ENCODE peak calls at places on chromosome 1, in seven cellular contexts. T, F, H, V, O, S and B are unnamed samples.

GRCh38 chr1:17437260-17438175 is 2.0 kb downstream of the RCC2 start:
- DNase-seq in T (peak; percentile 53), F (peak; percentile 37), H (peak; percentile 44), V (no peak), O (peak; percentile 53), S (no peak), B (peak; percentile 55)

GRCh38 chr1:68725353-68725752 is 228.5 kb upstream of the DEPDC1 start:
- DNase-seq in T (peak; percentile 18), F (peak; percentile 31), H (no peak), V (no peak), O (no peak), S (no peak), B (no peak)

GRCh38 chr1:97489834-97490233 is 431.0 kb downstream of the DPYD start:
- DNase-seq in T (no peak), F (no peak), H (no peak), V (no peak), O (no peak), S (no peak), B (no peak)

GRCh38 chr1:111729271-111729921 is 9.8 kb downstream of the INKA2 start:
- DNase-seq in T (no peak), F (no peak), H (peak; percentile 53), V (no peak), O (peak; percentile 28), S (no peak), B (no peak)

GRCh38 chr1:97384294-97384952 is 536.4 kb downstream of the DPYD start:
- DNase-seq in T (no peak), F (no peak), H (no peak), V (no peak), O (no peak), S (peak; percentile 54), B (no peak)

GRCh38 chr1:31666290-31666963 is 21.8 kb upstream of the PEF1 start:
- DNase-seq in T (no peak), F (no peak), H (peak; percentile 62), V (no peak), O (no peak), S (no peak), B (peak; percentile 80)

GRCh38 chr1:161098161-161099068 is at the start of gene KLHDC9:
- DNase-seq in T (peak; percentile 73), F (peak; percentile 90), H (peak; percentile 85), V (peak; percentile 80), O (peak; percentile 91), S (peak; percentile 69), B (peak; percentile 88)

GRCh38 chr1:37233606-37234005 is 199.3 kb upstream of the GRIK3 start:
- DNase-seq in T (no peak), F (no peak), H (no peak), V (no peak), O (no peak), S (no peak), B (no peak)

GRCh38 chr1:84366786-84367185 is 31.5 kb upstream of the DNASE2B start:
- DNase-seq in T (no peak), F (no peak), H (no peak), V (no peak), O (no peak), S (no peak), B (no peak)

GRCh38 chr1:238063454-238063853 is 172.7 kb upstream of the ZP4 start:
- DNase-seq in T (no peak), F (peak; percentile 13), H (no peak), V (no peak), O (no peak), S (no peak), B (no peak)

GRCh38 chr1:40802078-40803075 is 18.8 kb downstream of the KCNQ4 start:
- DNase-seq in T (peak; percentile 93), F (peak; percentile 89), H (peak; percentile 91), V (peak; percentile 80), O (peak; percentile 81), S (peak; percentile 35), B (peak; percentile 88)

GRCh38 chr1:12052008-12052573 is 11.0 kb upstream of the TNFRSF8 start:
- DNase-seq in T (peak; percentile 82), F (no peak), H (no peak), V (no peak), O (no peak), S (peak; percentile 65), B (peak; percentile 65)

GRCh38 chr1:151145158-151146071 is 1.0 kb downstream of the SEMA6C start:
- DNase-seq in T (no peak), F (no peak), H (no peak), V (no peak), O (no peak), S (no peak), B (no peak)

GRCh38 chr1:151143057-151143435 is 3.4 kb downstream of the SEMA6C start:
- DNase-seq in T (no peak), F (no peak), H (no peak), V (no peak), O (no peak), S (no peak), B (no peak)

GRCh38 chr1:151143986-151144385 is 2.4 kb downstream of the SEMA6C start:
- DNase-seq in T (no peak), F (no peak), H (no peak), V (no peak), O (no peak), S (no peak), B (no peak)

GRCh38 chr1:151144474-151145157 is 1.8 kb downstream of the SEMA6C start:
- DNase-seq in T (no peak), F (no peak), H (no peak), V (no peak), O (no peak), S (no peak), B (no peak)

GRCh38 chr1:151142411-151143056 is 3.9 kb downstream of the SEMA6C start:
- DNase-seq in T (no peak), F (no peak), H (no peak), V (no peak), O (no peak), S (no peak), B (no peak)
- H3K4me3 ChIP-seq in T (no peak overlapping the region), F (no peak overlapping the region), H (no peak overlapping the region), V (no peak overlapping the region), O (no peak overlapping the region), S (no peak overlapping the region), B (no peak overlapping the region)

GRCh38 chr1:235145639-235146038 is 15.4 kb downstream of the RBM34 start:
- DNase-seq in T (no peak), F (no peak), H (no peak), V (no peak), O (no peak), S (no peak), B (no peak)

GRCh38 chr1:235139315-235139714 is 10.7 kb upstream of the TOMM20 start:
- DNase-seq in T (no peak), F (no peak), H (no peak), V (no peak), O (no peak), S (no peak), B (no peak)

GRCh38 chr1:235138821-235139220 is 10.2 kb upstream of the TOMM20 start:
- DNase-seq in T (no peak), F (no peak), H (no peak), V (no peak), O (no peak), S (no peak), B (no peak)

GRCh38 chr1:235147269-235147668 is 13.8 kb downstream of the RBM34 start:
- DNase-seq in T (no peak), F (no peak), H (no peak), V (no peak), O (no peak), S (no peak), B (no peak)

DNA sequence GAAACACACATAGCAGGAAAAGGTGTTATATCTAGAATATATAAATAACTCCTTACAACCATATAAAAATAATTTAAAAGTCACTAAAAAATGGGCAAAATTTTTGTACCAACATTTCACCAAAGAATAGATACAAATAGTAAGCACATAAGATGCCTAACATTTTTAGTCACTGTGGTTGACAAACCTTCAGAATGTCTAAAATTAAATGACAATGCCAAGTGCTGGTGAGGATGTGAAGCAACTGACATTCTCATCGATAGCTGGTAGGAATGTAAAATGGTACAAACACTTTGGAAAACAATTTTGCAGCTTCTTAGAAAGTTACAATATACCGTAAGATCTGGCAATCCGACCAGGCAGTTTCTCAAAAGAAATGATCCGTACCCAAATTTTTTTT is 14.4 kb upstream of the TOMM20 start:
- DNase-seq in T (no peak), F (no peak), H (no peak), V (no peak), O (no peak), S (no peak), B (no peak)
- H3K36me3 ChIP-seq in T (no peaks in the 10 kb centered on the region), F (peaks cover 9% of the 10 kb centered on the region), H (peaks cover 98% of the 10 kb centered on the region), V (peaks cover 4% of the 10 kb centered on the region), O (peaks cover 64% of the 10 kb centered on the region), S (peaks cover 28% of the 10 kb centered on the region), B (peaks cover 96% of the 10 kb centered on the region)

DNA sequence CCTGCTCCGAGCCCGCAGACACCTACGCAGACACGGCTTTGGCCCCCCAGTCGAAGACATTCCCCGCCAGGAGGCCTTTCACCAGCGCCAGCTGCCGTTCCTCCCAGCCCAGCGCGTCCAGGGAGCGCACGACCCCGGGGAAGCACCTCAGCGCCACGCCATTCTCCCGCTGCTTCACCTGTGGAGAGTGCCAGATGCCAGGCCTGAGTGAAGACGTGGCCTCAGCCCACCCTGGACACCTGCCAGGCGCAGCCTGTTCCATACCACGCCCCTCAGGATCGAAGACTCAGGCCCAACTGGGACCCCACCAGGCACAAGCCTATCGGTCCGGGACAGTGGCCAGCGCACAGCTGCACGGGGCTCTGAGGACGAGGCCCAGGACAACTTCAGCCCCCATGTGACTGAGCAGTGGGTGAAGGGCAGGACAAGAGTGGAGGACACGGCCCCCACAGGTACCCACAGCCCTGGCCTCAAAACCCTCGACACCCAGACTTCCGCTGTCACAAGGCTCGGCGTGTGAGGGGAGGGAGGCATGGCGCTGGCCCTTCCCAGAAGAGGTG is 13.5 kb downstream of the PANK4 start:
- DNase-seq in T (no peak), F (no peak), H (no peak), V (no peak), O (no peak), S (no peak), B (no peak)
- TF ChIP-seq POLR2A in T (no peak), F (no peak), H (no peak), V (no peak), O (no peak), S (no peak), B (no peak)

GRCh38 chr1:117370509-117370908 is 3.3 kb downstream of the MAN1A2 start:
- DNase-seq in T (no peak), F (no peak), H (no peak), V (no peak), O (no peak), S (no peak), B (no peak)

GRCh38 chr1:117367769-117368059 is 465 bp downstream of the MAN1A2 start:
- DNase-seq in T (no peak), F (no peak), H (no peak), V (no peak), O (no peak), S (no peak), B (peak; percentile 17)

GRCh38 chr1:117368116-117369108 is 1.2 kb downstream of the MAN1A2 start:
- DNase-seq in T (no peak), F (no peak), H (no peak), V (no peak), O (no peak), S (no peak), B (no peak)

GRCh38 chr1:117371436-117372151 is 4.3 kb downstream of the MAN1A2 start:
- DNase-seq in T (no peak), F (peak; percentile 27), H (no peak), V (no peak), O (peak; percentile 63), S (no peak), B (no peak)

DNA sequence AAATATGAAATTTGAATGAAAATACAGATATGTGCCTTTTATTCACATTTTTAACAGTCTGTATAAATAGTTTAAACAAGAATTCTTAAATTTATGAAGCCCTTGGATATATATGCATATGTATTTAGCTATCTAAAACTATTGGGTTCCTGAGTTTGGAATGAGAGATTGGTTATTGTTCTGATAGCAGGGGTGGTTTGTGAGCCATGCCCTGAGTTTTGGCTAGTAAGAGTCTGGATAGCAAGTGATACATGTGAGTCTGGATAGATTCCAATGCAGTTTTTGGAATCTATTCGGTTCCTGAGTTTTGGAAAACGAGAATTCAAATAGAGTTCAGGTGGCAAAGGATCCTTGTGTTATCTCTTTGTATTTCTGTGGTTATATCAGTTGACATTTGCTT is 2.8 kb downstream of the MAN1A2 start:
- DNase-seq in T (no peak), F (no peak), H (no peak), V (no peak), O (no peak), S (no peak), B (no peak)
- H3K4me3 ChIP-seq in T (peak overlapping the region; percentile 65), F (no peak overlapping the region), H (peak overlapping the region; percentile 85), V (peak overlapping the region; percentile 24), O (peak overlapping the region; percentile 85), S (no peak overlapping the region), B (no peak overlapping the region)